ENCODE peak calls at places on chromosomes 13 and 19, in five cellular contexts. L, O, C, U and J are unnamed samples.
A peak's percentile ranks its signal among the peaks of the same experiment; 100 is the strongest.

GRCh38 chr19:7852851-7853759 is 21.1 kb downstream of the PRR36 start:
- DNase-seq in O (peak; percentile 86), U (peak; percentile 95), L (peak; percentile 91), C (peak; percentile 70), J (peak; percentile 85)

GRCh38 chr19:46350029-46350757 is 3.3 kb downstream of the PPP5C start:
- DNase-seq in O (no peak), L (peak; percentile 23), U (no peak), C (no peak), J (no peak)

GRCh38 chr13:30125422-30126073 is 181.8 kb downstream of the KATNAL1 start:
- DNase-seq in O (peak; percentile 89), U (peak; percentile 82), C (peak; percentile 95), L (no peak), J (no peak)

GRCh38 chr13:51557875-51558604 is 26.2 kb upstream of the WDFY2 start:
- DNase-seq in O (peak; percentile 72), L (no peak), U (no peak), C (peak; percentile 97), J (no peak)

GRCh38 chr13:34993470-34993869 is 51.4 kb downstream of the NBEA start:
- DNase-seq in U (no peak), L (no peak), C (peak; percentile 11), O (peak; percentile 61), J (no peak)

GRCh38 chr13:58960909-58961308 is 1202.8 kb downstream of the DIAPH3 start:
- DNase-seq in L (peak; percentile 0), C (peak; percentile 2), O (peak; percentile 7), U (peak; percentile 23), J (no peak)

GRCh38 chr19:18433039-18433691 is 4.8 kb downstream of the ISYNA1 start:
- DNase-seq in O (no peak), L (peak; percentile 72), C (peak; percentile 20), U (no peak), J (no peak)

GRCh38 chr13:28475916-28476725 is 18.8 kb downstream of the FLT1 start:
- DNase-seq in C (peak; percentile 93), O (peak; percentile 74), U (peak; percentile 59), L (peak; percentile 52), J (peak; percentile 36)

GRCh38 chr13:97000295-97000925 is 6.1 kb upstream of the OXGR1 start:
- DNase-seq in O (no peak), U (no peak), C (peak; percentile 79), L (no peak), J (no peak)

GRCh38 chr13:34357435-34358232 is 539.7 kb downstream of the RFC3 start:
- DNase-seq in L (no peak), U (no peak), O (peak; percentile 88), C (peak; percentile 95), J (no peak)

GRCh38 chr13:98752111-98752941 is at the start of gene SLC15A1:
- DNase-seq in U (peak; percentile 63), L (no peak), O (no peak), C (peak; percentile 34), J (no peak)

GRCh38 chr19:18340237-18340989 is at the start of gene PGPEP1:
- DNase-seq in U (peak; percentile 85), L (peak; percentile 86), C (peak; percentile 77), O (peak; percentile 67), J (no peak)

GRCh38 chr19:14054099-14054498 is 7.8 kb downstream of the PALM3 start:
- DNase-seq in C (no peak), O (no peak), U (no peak), L (no peak), J (no peak)

GRCh38 chr13:44755872-44756271 is 179.7 kb upstream of the TSC22D1 start:
- DNase-seq in O (peak; percentile 64), C (peak; percentile 77), L (no peak), U (no peak), J (no peak)

GRCh38 chr19:28498404-28498976 is 714.5 kb downstream of the UQCRFS1 start:
- DNase-seq in L (peak; percentile 61), C (no peak), O (no peak), U (no peak), J (no peak)

GRCh38 chr13:106322628-106323027 is 212.8 kb downstream of the EFNB2 start:
- DNase-seq in C (no peak), O (no peak), L (no peak), U (no peak), J (no peak)

GRCh38 chr19:4449022-4449825 is 8.4 kb downstream of the UBXN6 start:
- DNase-seq in L (no peak), C (no peak), U (no peak), O (no peak), J (no peak)

GRCh38 chr19:51150627-51151026 is 8.5 kb downstream of the SIGLEC7 start:
- DNase-seq in U (no peak), L (no peak), O (no peak), C (no peak), J (no peak)

GRCh38 chr13:106990594-106990993 is 422.7 kb upstream of the ARGLU1 start:
- DNase-seq in U (no peak), L (no peak), O (no peak), C (no peak), J (no peak)

GRCh38 chr13:20197361-20197834 is 4.7 kb upstream of the GJB2 start:
- DNase-seq in L (peak; percentile 10), O (peak; percentile 83), U (peak; percentile 39), C (peak; percentile 63), J (peak; percentile 64)

GRCh38 chr13:38301236-38301635 is 48.4 kb upstream of the UFM1 start:
- DNase-seq in U (no peak), C (no peak), O (no peak), L (no peak), J (no peak)

GRCh38 chr19:29858000-29858596 is 46.3 kb downstream of the CCNE1 start:
- DNase-seq in O (peak; percentile 37), U (peak; percentile 79), C (peak; percentile 28), L (peak; percentile 66), J (no peak)

GRCh38 chr19:17766543-17767131 is 15.4 kb downstream of the FCHO1 start:
- DNase-seq in C (peak; percentile 85), O (peak; percentile 90), L (peak; percentile 63), U (peak; percentile 92), J (peak; percentile 88)

GRCh38 chr19:49324801-49325491 is at the start of gene SLC6A16:
- DNase-seq in U (no peak), L (no peak), C (no peak), O (no peak), J (no peak)

GRCh38 chr19:35013047-35013819 is 13.1 kb downstream of the GRAMD1A start:
- DNase-seq in L (peak; percentile 65), U (peak; percentile 82), C (peak; percentile 65), O (peak; percentile 36), J (no peak)

GRCh38 chr19:21604351-21604926 is 99.0 kb downstream of the ZNF429 start:
- DNase-seq in C (peak; percentile 60), L (no peak), U (no peak), O (peak; percentile 34), J (no peak)

GRCh38 chr19:33638167-33639033 is 16.6 kb downstream of the CHST8 start:
- DNase-seq in C (no peak), L (no peak), O (no peak), U (no peak), J (no peak)

GRCh38 chr13:104105418-104106355 is 1039.5 kb upstream of the SLC10A2 start:
- DNase-seq in U (no peak), O (peak; percentile 9), C (no peak), L (no peak), J (no peak)

GRCh38 chr13:32427852-32428580 is at the start of gene N4BP2L1:
- DNase-seq in L (no peak), U (peak; percentile 79), C (peak; percentile 71), O (peak; percentile 32), J (no peak)

GRCh38 chr19:51123381-51124186 is 1.1 kb upstream of the SIGLEC9 start:
- DNase-seq in C (no peak), L (no peak), U (no peak), O (no peak), J (no peak)

GRCh38 chr19:39133431-39134270 is 8.1 kb downstream of the PAK4 start:
- DNase-seq in C (no peak), U (no peak), O (no peak), L (peak; percentile 46), J (no peak)

GRCh38 chr19:48244289-48244688 is 11.4 kb downstream of the CARD8 start:
- DNase-seq in O (peak; percentile 12), L (no peak), C (no peak), U (no peak), J (no peak)

DNA sequence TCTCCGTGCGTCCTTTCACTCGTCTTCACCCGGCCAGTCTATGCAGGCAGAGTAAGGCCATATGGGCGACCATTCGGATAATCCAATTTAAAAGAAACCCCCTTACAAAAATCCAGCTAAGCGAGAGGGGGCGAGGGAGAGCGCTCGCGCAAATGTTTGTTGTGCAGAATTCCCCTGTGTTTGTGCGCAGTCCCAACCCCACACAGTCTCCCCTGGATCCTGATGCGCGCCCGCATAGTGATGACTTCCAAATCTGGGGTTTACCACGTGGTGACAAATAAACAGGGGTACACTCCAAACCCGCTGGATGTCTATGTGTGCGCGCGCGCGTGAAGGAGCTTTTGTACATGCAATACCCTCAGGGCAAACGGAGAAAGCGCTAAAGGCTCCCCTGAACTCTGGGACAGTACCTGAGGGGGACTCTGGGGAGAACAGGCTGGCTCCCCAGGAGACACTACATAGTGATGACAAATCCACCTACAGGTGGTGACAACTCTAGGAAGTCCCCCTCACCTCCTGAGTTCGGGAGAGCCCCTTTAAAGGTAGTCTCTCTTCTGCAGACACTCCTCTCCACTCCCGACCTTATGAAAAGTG is 8.5 kb downstream of the SOX21 start:
- DNase-seq in C (no peak), L (no peak), O (no peak), U (no peak), J (no peak)
- TF ChIP-seq EZH2 in C (no peak), L (no peak), O (no peak), U (peak; percentile 59), J (no peak)

GRCh38 chr13:101416181-101417042 is at the start of gene NALCN:
- DNase-seq in U (peak; percentile 40), O (peak; percentile 39), C (peak; percentile 69), L (no peak), J (no peak)
- TF ChIP-seq EZH2 in U (peak; percentile 63), O (no peak), C (no peak), L (no peak), J (no peak)

DNA sequence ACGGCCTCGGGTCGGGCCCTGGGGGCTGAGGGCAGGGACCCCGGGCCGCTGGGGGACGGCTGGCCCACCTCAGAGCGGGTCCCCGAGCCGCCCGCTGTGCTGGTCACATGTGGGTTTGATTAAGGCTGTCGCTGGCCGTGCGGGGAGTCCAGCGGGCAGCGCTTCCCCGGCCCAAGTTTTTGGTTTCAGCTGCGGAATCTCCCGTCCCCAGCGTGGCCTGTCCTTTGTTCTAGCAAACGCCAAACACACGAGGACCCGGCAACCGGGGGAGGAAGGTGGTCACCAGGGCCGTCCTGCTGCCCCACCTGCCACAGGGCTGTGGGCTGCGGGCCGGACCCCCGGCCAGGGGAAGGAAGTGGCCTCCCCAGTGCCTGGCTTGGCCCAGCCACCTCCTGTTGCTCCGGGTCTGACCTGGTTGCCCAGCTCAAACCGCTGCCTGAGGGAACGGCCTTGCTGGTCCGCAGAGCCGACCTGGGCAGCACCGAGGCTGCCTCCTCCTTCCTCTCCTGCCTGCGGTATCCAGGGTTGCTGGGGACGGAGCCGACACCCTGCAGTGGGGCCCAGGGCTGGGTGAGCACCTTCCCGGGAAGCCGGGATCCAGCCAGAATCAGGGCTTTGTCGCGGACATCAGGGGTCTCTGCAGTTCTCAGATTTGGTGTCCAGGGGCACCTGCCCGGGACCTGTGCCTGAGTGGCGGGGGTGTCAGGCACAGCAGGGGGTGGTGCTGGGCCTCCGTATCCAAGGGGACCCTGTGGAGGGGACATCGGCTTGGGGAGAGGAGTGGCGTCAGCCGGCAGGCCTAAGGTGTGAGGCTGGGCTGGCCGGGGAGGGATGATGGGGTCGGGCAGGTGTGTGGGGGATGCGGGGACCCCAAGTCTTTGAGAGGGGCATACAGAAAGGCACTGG is 2.2 kb downstream of the EFNA2 start:
- DNase-seq in O (no peak), U (no peak), C (peak; percentile 50), L (no peak), J (no peak)
- TF ChIP-seq EZH2 in O (no peak), U (no peak), C (no peak), L (no peak), J (no peak)

GRCh38 chr13:89221557-89222158 is 1550.5 kb downstream of the SLITRK5 start:
- DNase-seq in C (no peak), L (no peak), U (no peak), O (no peak), J (no peak)

GRCh38 chr13:89227356-89227755 is 1556.2 kb downstream of the SLITRK5 start:
- DNase-seq in C (no peak), O (peak; percentile 73), L (no peak), U (no peak), J (no peak)
- TF ChIP-seq EZH2 in C (no peak), O (no peak), L (no peak), U (no peak), J (no peak)